ENCODE peak calls at places on chromosomes 4 and X, in five cellular contexts. W, Z, P, C and O are unnamed samples.
A peak's percentile ranks its signal among the peaks of the same experiment; 100 is the strongest.

GRCh38 chr4:163554870-163555465 is 60.5 kb downstream of the TMA16 start:
- DNase-seq in C (no peak), W (no peak), P (no peak), Z (no peak), O (no peak)

GRCh38 chr4:147749811-147750321 is 18.0 kb downstream of the ARHGAP10 start:
- DNase-seq in C (no peak), W (no peak), P (no peak), Z (no peak), O (no peak)

GRCh38 chr4:100041646-100042045 is 91.6 kb upstream of the H2AZ1 start:
- DNase-seq in W (no peak), P (no peak), Z (no peak), C (no peak), O (no peak)

GRCh38 chr4:107862658-107863057 is 37.9 kb downstream of the SGMS2 start:
- DNase-seq in P (no peak), C (no peak), Z (no peak), W (no peak), O (no peak)

GRCh38 chr4:149574973-149575372 is 240.7 kb downstream of the IQCM start:
- DNase-seq in Z (no peak), P (no peak), C (no peak), W (no peak), O (no peak)

GRCh38 chrX:69551421-69552009 is 47.4 kb downstream of the NALF2 start:
- DNase-seq in C (no peak), P (no peak), W (no peak), Z (no peak), O (no peak)

GRCh38 chr4:186400676-186401075 is 134.7 kb downstream of the F11 start:
- DNase-seq in P (no peak), Z (no peak), W (no peak), C (no peak), O (no peak)

GRCh38 chrX:29862126-29862664 is 353.2 kb upstream of the MAGEB2 start:
- DNase-seq in Z (no peak), W (no peak), C (no peak), P (no peak), O (no peak)

GRCh38 chr4:182248295-182248694 is 5.1 kb downstream of the TENM3 start:
- DNase-seq in P (no peak), W (no peak), Z (no peak), C (no peak), O (no peak)

GRCh38 chrX:63330681-63331080 is 20.5 kb downstream of the SPIN4 start:
- DNase-seq in P (peak; percentile 47), W (peak; percentile 69), C (no peak), Z (peak; percentile 32), O (no peak)

GRCh38 chrX:26651755-26652154 is 435.8 kb downstream of the MAGEB5 start:
- DNase-seq in W (no peak), Z (peak; percentile 18), P (no peak), C (no peak), O (no peak)

GRCh38 chr4:86055898-86056297 is 304.0 kb downstream of the MAPK10 start:
- DNase-seq in P (no peak), Z (no peak), C (no peak), W (no peak), O (no peak)

GRCh38 chr4:38800956-38801450 is 3.6 kb downstream of the TLR1 start:
- DNase-seq in W (no peak), Z (peak; percentile 45), P (no peak), C (no peak), O (no peak)

GRCh38 chrX:101759000-101759399 is 99.3 kb upstream of the ARMCX2 start:
- DNase-seq in Z (peak; percentile 7), W (no peak), P (no peak), C (peak; percentile 47), O (no peak)

GRCh38 chrX:48468247-48468671 is 1.8 kb downstream of the SLC38A5 start:
- DNase-seq in Z (peak; percentile 62), W (no peak), P (peak; percentile 69), C (no peak), O (no peak)

GRCh38 chr4:103719320-103720204 is at the start of gene TACR3:
- DNase-seq in W (no peak), P (peak; percentile 67), Z (no peak), C (peak; percentile 45), O (no peak)

GRCh38 chr4:153152453-153153338 is 51.5 kb upstream of the TRIM2 start:
- DNase-seq in Z (peak; percentile 77), W (peak; percentile 72), C (peak; percentile 70), P (peak; percentile 83), O (peak; percentile 68)

GRCh38 chr4:141126769-141127168 is 6.5 kb downstream of the RNF150 start:
- DNase-seq in W (no peak), C (no peak), P (no peak), Z (no peak), O (no peak)

GRCh38 chr4:37758226-37758625 is 68.3 kb upstream of the PGM2 start:
- DNase-seq in W (no peak), P (no peak), Z (peak; percentile 93), C (no peak), O (no peak)

GRCh38 chr4:127069675-127070074 is 563.1 kb upstream of the INTU start:
- DNase-seq in Z (no peak), P (no peak), W (no peak), C (no peak), O (no peak)

GRCh38 chr4:143668930-143669553 is 31.4 kb downstream of the FREM3 start:
- DNase-seq in W (no peak), C (no peak), Z (no peak), P (no peak), O (no peak)

GRCh38 chrX:19990225-19990518 is 689 bp downstream of the BCLAF3 start:
- DNase-seq in W (no peak), C (no peak), P (no peak), Z (peak; percentile 4), O (no peak)

DNA sequence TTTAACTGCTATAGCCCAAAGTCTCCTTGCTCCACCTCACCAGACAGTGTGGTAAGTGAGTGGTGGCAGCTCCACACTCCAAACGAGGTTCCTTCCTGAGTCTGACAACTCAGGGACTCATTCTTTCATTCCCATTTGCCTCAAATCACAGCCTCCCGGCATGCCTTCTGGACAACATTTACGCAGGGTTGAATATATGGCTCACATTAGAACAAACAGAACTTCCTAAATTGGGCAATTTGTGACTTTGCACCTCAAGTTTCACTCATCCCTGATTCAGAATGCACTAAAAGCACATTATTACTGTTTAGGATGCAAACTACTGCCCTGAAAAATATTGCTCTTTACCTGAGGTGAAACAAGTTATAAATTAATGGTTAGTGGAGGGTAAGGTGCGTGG is 224.6 kb upstream of the PPARGC1A start:
- DNase-seq in Z (no peak), P (no peak), C (no peak), W (no peak), O (no peak)
- H3K27ac ChIP-seq in Z (no peak overlapping the region), P (no peak overlapping the region), C (no peak overlapping the region), W (no peak overlapping the region), O (no peak overlapping the region)

GRCh38 chr4:139315221-139315675 is 13.0 kb upstream of the NDUFC1 start:
- DNase-seq in W (no peak), Z (no peak), C (no peak), P (no peak), O (no peak)
- H3K27ac ChIP-seq in W (no peak overlapping the region), Z (no peak overlapping the region), C (peak overlapping the region; percentile 25), P (no peak overlapping the region), O (peak overlapping the region; percentile 61)

DNA sequence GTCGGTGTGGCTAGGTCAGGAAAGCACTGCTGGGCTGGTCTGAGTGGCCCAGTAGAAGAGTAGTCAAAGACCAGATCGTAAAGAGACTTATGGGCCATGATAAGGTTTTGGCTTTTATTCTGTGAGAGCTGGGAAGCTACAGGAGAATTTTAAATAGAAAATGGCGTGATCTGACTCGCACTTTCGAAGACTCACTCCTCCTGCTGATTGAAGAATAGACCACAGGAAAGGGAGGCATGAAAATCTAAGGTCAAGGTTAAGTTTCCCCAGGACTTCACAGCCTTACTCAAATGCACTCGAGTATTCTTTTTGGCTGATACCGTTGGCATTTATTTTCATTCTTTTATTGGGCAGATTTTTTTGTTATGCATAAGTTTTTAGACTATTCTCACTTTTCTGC is 231.4 kb upstream of the ANKRD50 start:
- DNase-seq in P (no peak), C (no peak), Z (no peak), W (no peak), O (no peak)
- H3K27ac ChIP-seq in P (no peak overlapping the region), C (no peak overlapping the region), Z (no peak overlapping the region), W (no peak overlapping the region), O (no peak overlapping the region)

GRCh38 chr4:7204656-7205387 is 12.5 kb downstream of the SORCS2 start:
- DNase-seq in W (no peak), P (peak; percentile 34), Z (no peak), C (no peak), O (no peak)
- H3K27ac ChIP-seq in W (no peak overlapping the region), P (no peak overlapping the region), Z (no peak overlapping the region), C (no peak overlapping the region), O (no peak overlapping the region)

GRCh38 chr4:8593268-8594096 is 917 bp downstream of the CPZ start:
- DNase-seq in P (peak; percentile 66), W (no peak), C (no peak), Z (no peak), O (no peak)

GRCh38 chr4:8594097-8595038 is 1.8 kb downstream of the CPZ start:
- DNase-seq in P (peak; percentile 55), C (no peak), Z (peak; percentile 47), W (no peak), O (peak; percentile 65)

GRCh38 chr4:8591114-8591513 is 1.5 kb upstream of the CPZ start:
- DNase-seq in Z (no peak), W (no peak), C (peak; percentile 27), P (peak; percentile 64), O (no peak)

GRCh38 chr4:8591626-8592365 is 769 bp upstream of the CPZ start:
- DNase-seq in Z (no peak), C (peak; percentile 43), W (no peak), P (peak; percentile 58), O (no peak)

GRCh38 chr4:8592366-8593267 is at the start of gene CPZ:
- DNase-seq in W (no peak), P (peak; percentile 70), Z (no peak), C (no peak), O (no peak)
- H3K27ac ChIP-seq in W (no peak within 1 kb of the TSS), P (no peak within 1 kb of the TSS), Z (no peak within 1 kb of the TSS), C (no peak within 1 kb of the TSS), O (no peak within 1 kb of the TSS)

GRCh38 chr4:16411691-16412090 is 185.4 kb upstream of the TAPT1 start:
- DNase-seq in P (no peak), C (no peak), W (no peak), Z (no peak), O (no peak)
- H3K27ac ChIP-seq in P (no peak overlapping the region), C (no peak overlapping the region), W (no peak overlapping the region), Z (no peak overlapping the region), O (no peak overlapping the region)

GRCh38 chr4:41939016-41939623 is 3.9 kb downstream of the TMEM33 start:
- DNase-seq in P (no peak), Z (peak; percentile 84), W (no peak), C (no peak), O (no peak)
- H3K27ac ChIP-seq in P (no peak overlapping the region), Z (peak overlapping the region; percentile 53), W (no peak overlapping the region), C (peak overlapping the region; percentile 47), O (no peak overlapping the region)